ENCODE peak calls at places on chromosomes 7 and 10, in five cellular contexts. K is ovary, S is psoas muscle, Y is transverse colon, Q is colonic mucosa. P is an unnamed sample. For H3K9me3, the result is how much of the 10 kb centered on the place peaks cover.

GRCh38 chr7:157139142-157140117 is 704 bp downstream of the UBE3C start:
- DNase-seq in K (peak), S (peak), Y (peak), Q (peak), P (peak)

GRCh38 chr7:13282377-13282980 is 595.0 kb downstream of the ARL4A start:
- DNase-seq in K (no peak), S (no peak), Y (no peak), Q (no peak), P (no peak)

GRCh38 chr7:130365511-130366441 is 14.5 kb upstream of the CPA1 start:
- DNase-seq in K (peak), S (peak), Y (peak), Q (no peak), P (peak)

GRCh38 chr10:102410427-102411073 is 8.0 kb downstream of the PSD start:
- DNase-seq in K (no peak), S (no peak), Y (no peak), Q (no peak), P (peak)

GRCh38 chr10:21055339-21056135 is 158.4 kb upstream of the NEBL start:
- DNase-seq in K (no peak), S (no peak), Y (no peak), Q (no peak), P (no peak)

GRCh38 chr7:133753513-133753912 is 373.6 kb upstream of the LRGUK start:
- DNase-seq in K (no peak), S (no peak), Y (no peak), Q (peak), P (no peak)

GRCh38 chr10:126059101-126059826 is 162.9 kb downstream of the FANK1 start:
- DNase-seq in K (no peak), S (no peak), Y (no peak), Q (no peak), P (no peak)

GRCh38 chr7:51430480-51431086 is 114.0 kb upstream of the COBL start:
- DNase-seq in K (peak), S (no peak), Y (peak), Q (peak), P (no peak)

GRCh38 chr10:8873310-8873709 is 818.8 kb downstream of the GATA3 start:
- DNase-seq in K (no peak), S (no peak), Y (no peak), Q (no peak), P (no peak)

GRCh38 chr10:86756511-86757109 is at the start of gene BMPR1A:
- DNase-seq in K (peak), S (peak), Y (no peak), Q (peak), P (peak)

GRCh38 chr7:55572378-55573233 is at the start of gene VOPP1:
- DNase-seq in K (peak), S (peak), Y (peak), Q (peak), P (peak)

GRCh38 chr7:149459540-149460433 is 1.1 kb downstream of the ZNF777 start:
- DNase-seq in K (no peak), S (no peak), Y (no peak), Q (no peak), P (no peak)

GRCh38 chr7:36034020-36034419 is 119.0 kb upstream of the EEPD1 start:
- DNase-seq in K (no peak), S (no peak), Y (no peak), Q (no peak), P (no peak)

GRCh38 chr10:68406111-68406814 is 814 bp downstream of the RUFY2 start:
- DNase-seq in K (no peak), S (peak), Y (peak), Q (peak), P (peak)

GRCh38 chr7:54253036-54253373 is 289.2 kb upstream of the VSTM2A start:
- DNase-seq in K (no peak), S (no peak), Y (no peak), Q (no peak), P (no peak)

GRCh38 chr7:11609071-11609470 is 222.9 kb downstream of the THSD7A start:
- DNase-seq in K (no peak), S (no peak), Y (no peak), Q (no peak), P (no peak)

GRCh38 chr10:359762-360161 is 224.5 kb downstream of the ZMYND11 start:
- DNase-seq in K (no peak), S (no peak), Y (no peak), Q (no peak), P (no peak)

GRCh38 chr7:27670177-27670576 is 7.5 kb upstream of the HIBADH start:
- DNase-seq in K (no peak), S (no peak), Y (no peak), Q (no peak), P (no peak)

GRCh38 chr7:116138202-116138801 is 72.0 kb upstream of the TES start:
- DNase-seq in K (no peak), S (no peak), Y (no peak), Q (peak), P (no peak)

GRCh38 chr10:100232101-100232500 is 2.7 kb upstream of the CHUK start:
- DNase-seq in K (no peak), S (no peak), Y (no peak), Q (no peak), P (no peak)

GRCh38 chr10:89553064-89553734 is 17.8 kb upstream of the SLC16A12 start:
- DNase-seq in K (no peak), S (no peak), Y (no peak), Q (no peak), P (no peak)

GRCh38 chr7:28626629-28627262 is 214.4 kb downstream of the CREB5 start:
- DNase-seq in K (no peak), S (no peak), Y (no peak), Q (peak), P (no peak)

GRCh38 chr7:21412953-21413352 is 14.9 kb upstream of the SP4 start:
- DNase-seq in K (no peak), S (no peak), Y (no peak), Q (no peak), P (no peak)

GRCh38 chr7:128025380-128025779 is 5.9 kb downstream of the LRRC4 start:
- DNase-seq in K (no peak), S (no peak), Y (no peak), Q (no peak), P (no peak)

GRCh38 chr10:89283174-89283987 is 18.5 kb upstream of the IFIT2 start:
- DNase-seq in K (no peak), S (no peak), Y (no peak), Q (no peak), P (no peak)

GRCh38 chr7:1942704-1943294 is 272.7 kb downstream of the ELFN1 start:
- DNase-seq in K (no peak), S (no peak), Y (no peak), Q (no peak), P (no peak)

DNA sequence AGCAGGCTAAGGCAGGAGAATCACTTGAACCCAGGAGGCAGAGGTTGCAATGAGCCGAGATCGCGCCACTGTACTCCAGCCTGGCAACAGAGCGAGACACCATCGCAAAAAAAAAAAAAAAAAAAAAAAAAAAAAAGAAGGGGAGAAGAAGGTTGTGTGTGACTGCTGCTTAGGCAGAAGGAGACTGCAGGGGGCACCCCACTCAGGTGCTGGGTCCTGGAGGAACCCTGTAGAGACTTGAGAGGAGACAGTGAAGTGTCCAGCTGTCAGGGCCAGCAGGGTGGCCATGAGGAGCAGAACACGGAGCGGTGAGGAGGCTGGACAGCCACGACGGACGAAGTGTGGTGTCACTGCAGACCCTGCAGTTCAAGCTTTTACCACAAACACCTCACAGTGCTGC is 99.0 kb upstream of the NMT2 start:
- DNase-seq in K (no peak), S (no peak), Y (no peak), Q (no peak), P (no peak)
- TF ChIP-seq CTCF in K (no peak), S (no peak), Y (peak), Q (no peak), P (no peak)

DNA sequence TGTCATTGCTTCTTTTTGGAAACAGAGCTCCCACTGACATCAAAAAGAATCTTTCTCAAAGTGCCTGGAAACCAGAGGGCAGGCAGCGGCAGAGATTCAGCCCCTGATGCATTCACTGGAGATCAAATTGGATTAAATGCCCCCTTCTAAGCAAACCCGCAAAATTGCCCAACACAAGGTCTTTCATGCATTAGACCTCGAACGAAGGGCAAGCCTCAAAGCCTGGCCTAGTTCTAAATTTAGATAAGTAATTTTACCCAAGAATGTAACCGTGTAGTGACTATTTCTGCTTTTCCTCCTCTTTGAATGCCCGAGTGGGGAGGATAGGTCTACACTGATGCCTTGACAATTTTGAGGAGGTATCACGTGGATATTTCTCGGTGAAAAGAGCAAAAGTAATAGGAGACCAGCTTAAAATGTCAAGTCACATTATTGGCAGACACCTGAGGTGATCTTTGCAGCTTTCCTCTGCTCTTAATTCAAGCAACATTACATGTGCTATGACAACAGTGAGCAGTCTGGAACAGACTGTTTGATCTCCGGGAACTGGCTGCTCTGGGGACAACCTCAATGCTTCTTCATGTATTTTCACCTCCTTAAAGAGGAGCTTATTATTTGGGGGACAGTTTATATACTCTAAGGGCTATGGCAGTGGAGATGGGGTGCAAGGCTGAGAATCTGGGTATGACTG is 1263.5 kb upstream of the AUTS2 start:
- DNase-seq in K (no peak), S (no peak), Y (no peak), Q (no peak), P (no peak)
- H3K9me3 ChIP-seq in K (under half), S (under half), Y (under half), Q (under half), P (under half)

DNA sequence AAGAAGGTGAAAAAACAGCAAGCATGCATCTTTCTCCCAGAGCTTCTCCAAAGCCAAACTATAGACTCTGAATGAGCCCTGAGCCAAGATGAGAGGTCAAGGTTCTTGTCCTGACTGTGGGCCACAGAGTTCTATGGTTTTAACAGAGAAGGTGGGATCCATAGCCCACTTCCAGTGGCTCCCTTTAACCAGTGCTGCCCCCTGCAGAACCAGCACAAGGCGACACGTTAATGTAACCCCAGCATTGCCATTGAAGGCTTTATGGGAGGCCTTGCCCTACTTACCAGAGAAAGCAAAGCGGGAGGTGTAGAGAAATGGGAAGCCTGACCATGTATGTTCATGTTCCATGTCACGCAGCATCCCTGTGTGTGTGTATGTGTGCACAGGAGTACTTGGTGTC is 243.6 kb downstream of the PRPF18 start:
- DNase-seq in K (no peak), S (no peak), Y (no peak), Q (no peak), P (no peak)
- TF ChIP-seq CTCF in K (no peak), S (no peak), Y (no peak), Q (no peak), P (no peak)

GRCh38 chr7:64990936-64991335 is at the start of gene ZNF117:
- DNase-seq in K (no peak), S (no peak), Y (no peak), Q (no peak), P (no peak)

GRCh38 chr7:64993901-64994300 is 3.1 kb upstream of the ZNF117 start:
- DNase-seq in K (no peak), S (no peak), Y (no peak), Q (no peak), P (no peak)

GRCh38 chr7:64996305-64996704 is 5.5 kb upstream of the ZNF117 start:
- DNase-seq in K (no peak), S (no peak), Y (no peak), Q (no peak), P (no peak)

GRCh38 chr7:64990216-64990615 is 620 bp downstream of the ZNF117 start:
- DNase-seq in K (no peak), S (no peak), Y (no peak), Q (no peak), P (no peak)

DNA sequence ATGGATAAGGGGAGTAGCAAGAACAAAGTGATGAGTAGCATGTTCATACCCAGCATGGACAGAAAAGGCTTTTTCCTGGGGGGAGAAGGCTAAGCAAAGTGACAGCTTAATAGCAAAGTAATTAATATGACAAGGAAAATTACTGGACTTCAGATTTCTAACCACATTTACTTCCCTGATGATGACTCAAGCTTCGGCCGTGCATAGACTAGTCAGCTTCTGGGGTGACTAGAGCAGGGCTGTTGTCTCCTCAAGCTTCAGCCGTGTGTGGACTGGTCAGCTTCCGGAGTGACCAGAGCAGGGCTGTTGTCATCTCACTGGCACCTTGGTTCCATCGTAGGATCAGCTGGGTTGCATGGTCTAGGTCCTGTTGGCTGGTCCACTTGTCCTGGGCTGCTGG is 2.1 kb upstream of the ZNF117 start:
- DNase-seq in K (no peak), S (no peak), Y (no peak), Q (no peak), P (no peak)
- H3K9me3 ChIP-seq in K (under half), S (under half), Y (under half), Q (under half), P (under half)

DNA sequence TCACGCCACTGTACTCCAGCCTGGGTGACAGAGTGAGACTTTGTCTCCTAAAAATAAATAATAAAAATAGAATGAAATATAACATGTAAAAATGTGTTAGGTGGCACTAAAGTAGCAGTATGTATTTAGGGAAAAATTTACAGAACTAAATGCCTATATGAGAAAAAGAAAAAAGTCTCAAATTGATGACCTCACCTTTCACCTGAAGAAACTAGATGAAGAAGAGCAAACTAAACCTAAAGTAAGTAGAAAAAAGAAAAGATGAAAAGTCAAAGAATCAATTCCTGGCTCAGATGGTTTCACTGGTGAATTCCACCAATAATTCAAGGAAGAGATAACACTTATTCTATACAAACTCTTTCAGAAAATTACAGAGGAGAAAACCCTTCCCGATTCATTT is 106.5 kb upstream of the NANOS1 start:
- DNase-seq in K (no peak), S (no peak), Y (no peak), Q (no peak), P (no peak)
- TF ChIP-seq CTCF in K (no peak), S (no peak), Y (no peak), Q (no peak), P (no peak)

DNA sequence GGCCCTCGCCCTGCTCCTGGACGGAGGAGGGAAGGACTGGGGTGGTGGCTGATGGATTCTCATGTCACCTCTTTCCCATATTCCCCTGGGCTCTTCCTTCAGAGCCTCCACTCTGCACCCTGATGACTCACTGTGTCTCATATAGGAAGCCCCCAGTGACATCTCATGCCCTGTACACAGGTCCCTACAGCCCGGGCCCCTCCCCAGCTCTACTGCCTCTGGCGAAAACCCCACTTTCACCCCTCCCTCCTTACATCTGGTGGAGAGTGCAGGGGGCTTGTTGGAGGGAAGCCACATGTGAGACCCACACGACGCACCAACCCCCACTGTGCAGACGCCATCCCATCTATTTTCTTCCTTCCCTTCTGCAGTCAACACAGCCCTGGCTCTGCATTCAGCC is 72.8 kb upstream of the ZNF479 start:
- DNase-seq in K (no peak), S (no peak), Y (no peak), Q (no peak), P (no peak)
- H3K9me3 ChIP-seq in K (under half), S (under half), Y (under half), Q (under half), P (under half)

P was measured in pancreas.